ENCODE peak calls at places on chromosomes 12 and 14, in five cellular contexts. W, I, Z, E and T are unnamed samples.

GRCh38 chr12:11228268-11228879 is 41.1 kb downstream of the PRB3 start:
- DNase-seq in W (peak; percentile 10), I (no peak), Z (no peak), E (peak; percentile 54), T (peak; percentile 19)

GRCh38 chr12:96219700-96220206 is 25.6 kb downstream of the ELK3 start:
- DNase-seq in W (peak; percentile 96), I (no peak), Z (no peak), E (peak; percentile 98), T (peak; percentile 99)

GRCh38 chr12:113197518-113198077 is 12.1 kb downstream of the RITA1 start:
- DNase-seq in W (no peak), I (no peak), Z (no peak), E (no peak), T (no peak)

GRCh38 chr14:68463299-68463698 is 329.6 kb downstream of the ZFP36L1 start:
- DNase-seq in W (no peak), I (no peak), Z (no peak), E (no peak), T (no peak)

GRCh38 chr14:90091393-90091792 is 29.6 kb downstream of the KCNK13 start:
- DNase-seq in W (peak; percentile 28), I (no peak), Z (no peak), E (peak; percentile 71), T (peak; percentile 70)

GRCh38 chr14:91377700-91378652 is 39.6 kb downstream of the CCDC88C start:
- DNase-seq in W (peak; percentile 71), I (no peak), Z (peak; percentile 69), E (no peak), T (peak; percentile 33)

GRCh38 chr14:42316746-42317145 is 710.1 kb downstream of the LRFN5 start:
- DNase-seq in W (no peak), I (no peak), Z (no peak), E (no peak), T (no peak)

GRCh38 chr12:6084261-6084968 is 40.1 kb downstream of the VWF start:
- DNase-seq in W (no peak), I (no peak), Z (no peak), E (peak; percentile 61), T (peak; percentile 31)

GRCh38 chr14:58898655-58899316 is 261.0 kb downstream of the DACT1 start:
- DNase-seq in W (peak; percentile 85), I (no peak), Z (no peak), E (peak; percentile 92), T (peak; percentile 92)

GRCh38 chr14:104115691-104116543 is 22.5 kb upstream of the KIF26A start:
- DNase-seq in W (no peak), I (peak; percentile 10), Z (peak; percentile 56), E (no peak), T (no peak)

GRCh38 chr14:92609955-92610354 is 96.4 kb downstream of the RIN3 start:
- DNase-seq in W (no peak), I (no peak), Z (no peak), E (no peak), T (no peak)

GRCh38 chr12:122861586-122861970 is 26.3 kb downstream of the HIP1R start:
- DNase-seq in W (no peak), I (no peak), Z (peak; percentile 66), E (no peak), T (no peak)

GRCh38 chr14:95157195-95157986 is at the start of gene DICER1:
- DNase-seq in W (peak; percentile 90), I (peak; percentile 97), Z (peak; percentile 97), E (peak; percentile 92), T (peak; percentile 87)

GRCh38 chr14:79084861-79085260 is 914.7 kb downstream of the NRXN3 start:
- DNase-seq in W (no peak), I (no peak), Z (no peak), E (no peak), T (no peak)

GRCh38 chr14:31205681-31206535 is 1.7 kb downstream of the HECTD1 start:
- DNase-seq in W (peak; percentile 56), I (no peak), Z (no peak), E (peak; percentile 72), T (peak; percentile 65)

GRCh38 chr12:34400423-34400881 is 378.2 kb downstream of the ALG10 start:
- DNase-seq in W (no peak), I (peak; percentile 10), Z (peak; percentile 40), E (no peak), T (no peak)

GRCh38 chr12:52389313-52390207 is 4.1 kb upstream of the KRT84 start:
- DNase-seq in W (no peak), I (no peak), Z (peak; percentile 64), E (no peak), T (peak; percentile 8)

GRCh38 chr12:13234045-13234641 is 37.6 kb downstream of the EMP1 start:
- DNase-seq in W (peak; percentile 57), I (no peak), Z (no peak), E (peak; percentile 69), T (peak; percentile 67)

GRCh38 chr12:94180558-94181296 is 32.4 kb downstream of the PLXNC1 start:
- DNase-seq in W (no peak), I (no peak), Z (no peak), E (no peak), T (no peak)

GRCh38 chr12:45273717-45274271 is 57.9 kb downstream of the ANO6 start:
- DNase-seq in W (peak; percentile 92), I (no peak), Z (no peak), E (peak; percentile 94), T (peak; percentile 97)

GRCh38 chr14:77593501-77593911 is 22.9 kb downstream of the SPTLC2 start:
- DNase-seq in W (peak; percentile 34), I (no peak), Z (no peak), E (peak; percentile 45), T (peak; percentile 35)

GRCh38 chr14:75343914-75344313 is 65.3 kb downstream of the FOS start:
- DNase-seq in W (no peak), I (no peak), Z (no peak), E (no peak), T (peak; percentile 7)

GRCh38 chr14:99357151-99357550 is 85.2 kb upstream of the BCL11B start:
- DNase-seq in W (no peak), I (no peak), Z (no peak), E (no peak), T (no peak)

GRCh38 chr12:58067610-58068387 is 126.4 kb downstream of the ATP23 start:
- DNase-seq in W (peak; percentile 75), I (no peak), Z (no peak), E (peak; percentile 40), T (peak; percentile 96)

GRCh38 chr12:29427964-29428363 is 47.0 kb upstream of the ERGIC2 start:
- DNase-seq in W (no peak), I (no peak), Z (no peak), E (no peak), T (no peak)

GRCh38 chr12:112705037-112705632 is 86.4 kb upstream of the RPH3A start:
- DNase-seq in W (no peak), I (no peak), Z (no peak), E (no peak), T (no peak)